ENCODE peak calls at places on chromosomes 6 and 20, in four cellular contexts. P is heart right ventricle, T is A549, O is psoas muscle. D is an unnamed sample.

GRCh38 chr6:136371117-136371696 is 81.6 kb upstream of the BCLAF1 start:
- DNase-seq in P (no peak), T (no peak), O (no peak), D (no peak)

GRCh38 chr6:38552136-38552535 is 87.6 kb downstream of the BTBD9 start:
- DNase-seq in P (no peak), T (no peak), O (no peak), D (no peak)

GRCh38 chr6:52994031-52994788 is 874 bp downstream of the GSTA4 start:
- DNase-seq in P (peak; percentile 20), T (peak; percentile 7), O (peak; percentile 53), D (no peak)

GRCh38 chr6:153003294-153003645 is 761 bp upstream of the MTRF1L start:
- DNase-seq in P (no peak), T (no peak), O (no peak), D (no peak)

GRCh38 chr6:12636336-12636735 is 80.2 kb upstream of the PHACTR1 start:
- DNase-seq in P (no peak), T (peak; percentile 1), O (no peak), D (no peak)

GRCh38 chr6:107917468-107918375 is 40.3 kb downstream of the SEC63 start:
- DNase-seq in P (no peak), T (peak; percentile 57), O (no peak), D (no peak)

GRCh38 chr6:4401408-4402367 is 266.3 kb upstream of the ECI2 start:
- DNase-seq in P (peak; percentile 49), T (peak; percentile 59), O (peak; percentile 72), D (no peak)

GRCh38 chr6:85111481-85112001 is 338.3 kb upstream of the NT5E start:
- DNase-seq in P (no peak), T (no peak), O (no peak), D (no peak)

GRCh38 chr6:47832386-47833080 is 50.7 kb downstream of the OPN5 start:
- DNase-seq in P (no peak), T (no peak), O (no peak), D (no peak)

GRCh38 chr6:152244998-152245630 is 392.0 kb downstream of the SYNE1 start:
- DNase-seq in P (no peak), T (no peak), O (no peak), D (no peak)

GRCh38 chr6:27545271-27546046 is 72.6 kb upstream of the ZNF184 start:
- DNase-seq in P (no peak), T (peak; percentile 93), O (no peak), D (no peak)

GRCh38 chr6:165674155-165675029 is 11.4 kb upstream of the PDE10A start:
- DNase-seq in P (no peak), T (no peak), O (no peak), D (no peak)

GRCh38 chr6:137764464-137764863 is 102.6 kb upstream of the TNFAIP3 start:
- DNase-seq in P (no peak), T (no peak), O (no peak), D (no peak)

GRCh38 chr20:17505664-17506517 is 25.3 kb downstream of the BFSP1 start:
- DNase-seq in P (no peak), T (no peak), O (no peak), D (peak; percentile 25)

GRCh38 chr6:143233563-143234285 is 173.0 kb downstream of the AIG1 start:
- DNase-seq in P (no peak), T (no peak), O (no peak), D (no peak)

GRCh38 chr20:62804632-62805364 is at the start of gene OGFR:
- DNase-seq in P (peak; percentile 74), T (no peak), O (peak; percentile 80), D (peak; percentile 74)

GRCh38 chr20:63456429-63457284 is 15.8 kb downstream of the KCNQ2 start:
- DNase-seq in P (peak; percentile 72), T (no peak), O (no peak), D (no peak)

DNA sequence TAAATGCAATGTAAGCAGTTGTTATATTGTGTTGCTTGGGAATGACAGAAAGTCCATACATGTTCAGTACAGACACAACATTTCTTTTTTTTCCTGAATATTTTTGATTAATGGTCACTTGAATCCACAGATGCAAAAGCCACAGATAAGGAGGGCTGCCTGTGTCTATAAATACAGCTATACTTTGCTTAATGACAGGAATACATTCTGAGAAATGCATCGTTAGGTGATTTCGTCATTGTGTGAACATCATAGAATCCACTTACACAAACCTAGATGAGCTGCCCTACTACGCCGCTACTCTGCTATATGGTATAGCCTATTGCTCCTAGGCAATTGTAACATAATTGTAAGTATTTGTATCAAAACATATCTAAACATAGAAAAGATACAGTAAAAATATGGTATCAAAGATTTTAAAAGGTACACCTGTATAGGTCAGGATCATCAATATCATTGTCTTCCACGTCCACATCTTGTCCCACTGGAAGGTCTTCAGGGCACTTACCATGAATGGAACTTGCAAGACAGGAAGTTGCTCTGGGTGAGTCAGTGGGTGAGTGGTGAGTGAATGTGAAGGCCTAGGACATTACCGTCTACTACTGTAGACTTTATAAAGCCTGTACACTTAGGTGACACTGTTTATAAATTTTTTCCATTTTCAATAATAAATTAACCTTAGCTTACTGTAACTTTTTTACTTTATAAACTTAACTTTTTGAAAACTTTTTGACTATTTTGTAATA is 27.9 kb upstream of the POPDC3 start:
- DNase-seq in P (no peak), T (peak; percentile 12), O (no peak), D (no peak)
- H3K27ac ChIP-seq in P (no peak overlapping the region), T (no peak overlapping the region), O (no peak overlapping the region), D (no peak overlapping the region)

GRCh38 chr6:15247750-15248450 is 2.0 kb downstream of the JARID2 start:
- DNase-seq in P (peak; percentile 65), T (peak; percentile 54), O (peak; percentile 77), D (peak; percentile 39)
- TF ChIP-seq CTCF in P (no peak), T (peak; percentile 29), O (peak; percentile 44), D (peak; percentile 21)

DNA sequence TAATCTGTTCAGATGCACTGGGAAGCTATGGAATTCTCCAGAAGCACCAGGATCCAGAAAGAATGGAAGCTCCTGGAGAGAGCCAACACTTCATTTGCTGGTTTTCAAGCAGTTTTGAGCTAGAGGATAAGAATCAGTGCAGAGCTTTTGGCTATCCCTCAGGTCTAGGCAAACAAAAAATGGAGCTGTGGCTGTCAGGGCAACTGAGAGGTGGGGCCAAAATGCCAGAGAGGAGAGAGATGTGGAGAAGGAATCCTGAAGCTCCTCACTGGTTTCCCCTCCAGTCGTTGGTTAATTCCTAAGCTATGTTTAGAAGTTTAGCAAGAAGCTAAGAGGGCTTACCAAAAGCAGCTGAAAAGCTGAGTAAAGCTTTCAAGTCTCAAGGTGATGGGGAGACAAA is 294.2 kb upstream of the JARID2 start:
- DNase-seq in P (no peak), T (no peak), O (no peak), D (no peak)
- H3K27ac ChIP-seq in P (no peak overlapping the region), T (no peak overlapping the region), O (no peak overlapping the region), D (no peak overlapping the region)

GRCh38 chr6:117597755-117598154 is 4.6 kb downstream of the GOPC start:
- DNase-seq in P (no peak), T (no peak), O (no peak), D (no peak)

GRCh38 chr6:117591405-117591804 is 10.9 kb downstream of the GOPC start:
- DNase-seq in P (no peak), T (no peak), O (no peak), D (no peak)

GRCh38 chr6:117590447-117590846 is 11.9 kb downstream of the GOPC start:
- DNase-seq in P (no peak), T (no peak), O (no peak), D (no peak)

GRCh38 chr6:117592983-117593759 is 9.1 kb downstream of the GOPC start:
- DNase-seq in P (no peak), T (no peak), O (no peak), D (no peak)

GRCh38 chr6:117595099-117595923 is 7.0 kb downstream of the GOPC start:
- DNase-seq in P (no peak), T (no peak), O (no peak), D (no peak)
- TF ChIP-seq CTCF in P (no peak), T (no peak), O (no peak), D (no peak)

DNA sequence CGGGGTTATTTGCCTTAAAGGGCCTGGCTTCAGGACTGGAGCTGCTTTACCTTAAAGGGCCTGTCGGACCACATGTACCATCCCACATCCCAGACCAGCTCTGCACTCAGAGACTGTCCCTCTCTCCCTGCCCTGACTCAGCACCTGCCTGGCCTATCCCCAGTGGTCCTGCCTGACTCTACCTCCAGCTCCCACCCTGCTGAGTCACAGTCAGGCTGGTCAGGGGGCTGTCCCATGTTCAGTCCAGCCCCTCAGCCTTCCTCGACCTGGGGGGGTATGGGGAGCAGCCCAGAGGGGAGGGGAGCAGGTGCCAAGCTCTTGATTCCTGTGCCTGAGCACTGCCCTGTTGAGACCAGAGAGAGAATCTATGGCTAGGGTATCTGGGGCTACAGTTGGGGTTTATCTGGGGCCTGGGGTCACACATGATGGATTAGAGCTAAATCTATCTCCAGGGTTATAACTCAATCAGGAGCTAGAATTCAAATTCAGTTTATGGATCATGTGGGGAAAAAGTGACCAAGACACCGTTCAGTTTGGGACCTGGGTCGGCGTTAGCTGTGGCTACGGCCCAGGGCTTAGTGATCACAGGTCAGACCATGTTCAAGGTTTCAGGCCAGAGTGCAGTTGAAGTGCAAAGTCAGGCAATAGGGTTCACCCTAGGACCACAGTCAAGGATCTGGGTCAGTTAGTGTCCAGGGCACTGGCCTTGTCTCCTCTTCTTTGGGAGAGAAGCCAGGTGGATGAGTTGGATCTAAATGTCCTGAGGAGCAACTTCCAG is 9.4 kb upstream of the TRIB3 start:
- DNase-seq in P (no peak), T (no peak), O (no peak), D (no peak)
- H3K27ac ChIP-seq in P (peak overlapping the region; percentile 32), T (peak overlapping the region; percentile 94), O (peak overlapping the region; percentile 78), D (no peak overlapping the region)

DNA sequence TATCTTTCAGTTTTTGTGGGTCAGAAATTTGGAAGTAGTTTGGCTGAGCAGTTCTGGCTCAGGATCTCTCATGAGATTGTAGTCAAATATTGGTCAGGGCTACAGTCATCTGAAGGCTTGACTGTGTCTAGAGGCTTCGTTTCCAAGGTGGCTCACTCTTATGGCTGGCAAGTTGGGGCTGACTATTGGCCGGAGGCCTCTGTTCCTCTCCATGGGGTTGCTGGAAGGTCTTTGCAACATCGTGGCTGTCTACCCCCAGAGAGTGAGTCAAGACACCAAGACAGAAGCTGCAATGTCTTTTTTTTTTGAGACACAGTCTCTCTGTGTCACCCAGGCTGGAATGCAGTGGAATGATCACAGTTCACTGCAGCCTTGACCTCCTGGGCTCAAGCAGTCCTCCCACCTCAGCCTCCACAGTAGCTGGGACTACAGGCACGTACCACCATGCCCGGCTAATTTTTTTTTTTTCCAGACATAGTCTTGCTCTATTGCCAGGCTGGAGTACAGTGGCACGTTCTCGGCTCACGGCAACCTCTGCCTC is 29.4 kb upstream of the KIF3B start:
- DNase-seq in P (no peak), T (no peak), O (no peak), D (no peak)
- TF ChIP-seq CTCF in P (no peak), T (no peak), O (no peak), D (no peak)

D was measured in CD8-positive, alpha-beta T cell.